ENCODE peak calls at places on chromosomes 6 and 20, in ten cellular contexts. N is heart left ventricle, O is mesothelial cell of epicardium, A is HFF-Myc, U is fibroblast of villous mesenchyme, J is right lobe of liver, Z is AG04450, G is heart right ventricle, M is cardiac fibroblast, C is B cell. S is an unnamed sample.
A peak's percentile ranks its signal among the peaks of the same experiment; 100 is the strongest.

GRCh38 chr20:23448167-23448566 is 4.5 kb downstream of the CST11 start:
- DNase-seq in U (no peak), Z (no peak), C (no peak), M (no peak), J (no peak), G (no peak), O (no peak), N (no peak), A (no peak), S (no peak)

GRCh38 chr6:134636221-134636830 is 313.6 kb downstream of the ALDH8A1 start:
- DNase-seq in N (no peak), M (no peak), G (no peak), J (no peak), O (no peak), Z (no peak), U (no peak), A (no peak), C (peak; percentile 64), S (no peak)

GRCh38 chr6:28816909-28817807 is 106.6 kb downstream of the TRIM27 start:
- DNase-seq in M (peak; percentile 92), U (peak; percentile 45), C (no peak), O (no peak), J (no peak), N (no peak), G (no peak), A (peak; percentile 70), Z (peak; percentile 38), S (no peak)

GRCh38 chr20:47303736-47304135 is 52.8 kb downstream of the ZMYND8 start:
- DNase-seq in M (no peak), G (no peak), O (no peak), A (no peak), U (peak; percentile 50), N (no peak), Z (no peak), C (no peak), J (no peak), S (no peak)

GRCh38 chr6:1068068-1068467 is 243.8 kb upstream of the FOXQ1 start:
- DNase-seq in U (no peak), J (no peak), N (no peak), A (no peak), O (no peak), Z (no peak), G (no peak), C (no peak), M (no peak), S (no peak)

GRCh38 chr6:7129784-7130569 is 22.2 kb downstream of the RREB1 start:
- DNase-seq in M (peak; percentile 66), G (no peak), A (no peak), C (no peak), U (peak; percentile 72), J (peak; percentile 86), O (no peak), N (no peak), Z (no peak), S (no peak)

GRCh38 chr6:63807056-63807455 is 171.5 kb downstream of the PHF3 start:
- DNase-seq in M (peak; percentile 53), J (no peak), Z (no peak), U (peak; percentile 92), C (no peak), N (no peak), G (no peak), O (no peak), A (peak; percentile 16), S (no peak)

GRCh38 chr6:5084787-5085637 is at the start of gene PPP1R3G:
- DNase-seq in N (peak; percentile 59), O (peak; percentile 56), G (peak; percentile 67), Z (no peak), J (peak; percentile 80), C (peak; percentile 47), M (peak; percentile 64), U (peak; percentile 79), A (no peak), S (peak; percentile 14)

GRCh38 chr6:26362093-26362835 is 2.7 kb upstream of the BTN3A2 start:
- DNase-seq in G (no peak), M (no peak), Z (no peak), J (no peak), U (no peak), C (no peak), O (no peak), N (no peak), A (no peak), S (no peak)

GRCh38 chr6:45946887-45947286 is 68.8 kb downstream of the CLIC5 start:
- DNase-seq in J (no peak), C (no peak), A (no peak), N (no peak), G (no peak), O (no peak), Z (no peak), M (peak; percentile 39), U (peak; percentile 25), S (no peak)

GRCh38 chr6:26103141-26103769 is 16.0 kb downstream of the HFE start:
- DNase-seq in N (no peak), C (no peak), A (no peak), O (no peak), M (peak; percentile 71), Z (no peak), G (no peak), J (no peak), U (peak; percentile 78), S (no peak)

GRCh38 chr6:132527791-132528190 is 10.3 kb upstream of the TAAR9 start:
- DNase-seq in U (peak; percentile 83), A (no peak), N (no peak), C (no peak), G (no peak), J (no peak), M (peak; percentile 59), O (no peak), Z (no peak), S (no peak)

GRCh38 chr6:118500130-118501015 is 47.7 kb upstream of the PLN start:
- DNase-seq in O (no peak), Z (no peak), U (peak; percentile 59), M (no peak), A (no peak), C (no peak), N (no peak), G (no peak), J (no peak), S (no peak)

GRCh38 chr20:420721-421574 is 12.8 kb downstream of the RBCK1 start:
- DNase-seq in N (no peak), M (no peak), C (peak; percentile 32), U (no peak), A (no peak), G (no peak), O (no peak), Z (no peak), J (no peak), S (no peak)

GRCh38 chr6:40874495-40874894 is 164.5 kb downstream of the UNC5CL start:
- DNase-seq in N (no peak), Z (no peak), A (no peak), G (no peak), C (no peak), M (no peak), O (no peak), U (no peak), J (no peak), S (no peak)
- TF ChIP-seq CTCF in N (no peak), Z (no peak), A (peak; percentile 14), G (no peak), C (no peak), M (no peak), O (no peak), U (no peak), J (no peak), S (no peak)

GRCh38 chr20:40667503-40667902 is 21.5 kb downstream of the MAFB start:
- DNase-seq in N (no peak), A (no peak), O (no peak), C (no peak), M (no peak), U (no peak), Z (no peak), J (no peak), G (no peak), S (no peak)

GRCh38 chr20:40668449-40669228 is 20.4 kb downstream of the MAFB start:
- DNase-seq in J (peak; percentile 89), N (no peak), C (no peak), M (no peak), G (no peak), U (peak; percentile 30), Z (no peak), O (no peak), A (no peak), S (no peak)

GRCh38 chr20:40669692-40670091 is 19.3 kb downstream of the MAFB start:
- DNase-seq in J (peak; percentile 84), C (no peak), G (peak; percentile 33), M (no peak), U (no peak), N (no peak), Z (no peak), O (no peak), A (no peak), S (no peak)

GRCh38 chr20:40672095-40672494 is 16.9 kb downstream of the MAFB start:
- DNase-seq in G (no peak), A (no peak), U (no peak), C (no peak), J (no peak), N (no peak), O (no peak), Z (no peak), M (no peak), S (no peak)

GRCh38 chr20:40670251-40670650 is 18.8 kb downstream of the MAFB start:
- DNase-seq in J (no peak), N (no peak), C (no peak), Z (no peak), U (no peak), A (no peak), O (no peak), G (no peak), M (no peak), S (no peak)
- TF ChIP-seq CTCF in J (no peak), N (no peak), C (no peak), Z (no peak), U (no peak), A (peak; percentile 14), O (no peak), G (no peak), M (no peak), S (no peak)

GRCh38 chr6:122286512-122286911 is 112.9 kb upstream of the HSF2 start:
- DNase-seq in U (peak; percentile 51), G (no peak), C (no peak), Z (no peak), J (no peak), N (no peak), M (peak; percentile 5), O (no peak), A (no peak), S (no peak)

GRCh38 chr6:122284848-122285247 is 114.6 kb upstream of the HSF2 start:
- DNase-seq in U (no peak), O (no peak), M (no peak), N (no peak), J (no peak), A (no peak), Z (no peak), G (no peak), C (no peak), S (no peak)

GRCh38 chr6:122285292-122285913 is 114.0 kb upstream of the HSF2 start:
- DNase-seq in N (no peak), C (no peak), G (no peak), M (no peak), U (peak; percentile 11), J (no peak), A (no peak), O (no peak), Z (no peak), S (no peak)

GRCh38 chr6:122289721-122290501 is 109.5 kb upstream of the HSF2 start:
- DNase-seq in G (no peak), O (no peak), U (peak; percentile 19), C (no peak), N (no peak), M (peak; percentile 6), Z (no peak), J (no peak), A (no peak), S (no peak)
- TF ChIP-seq CTCF in G (peak; percentile 46), O (no peak), U (peak; percentile 26), C (no peak), N (no peak), M (no peak), Z (peak; percentile 34), J (no peak), A (peak; percentile 9), S (peak; percentile 34)

GRCh38 chr20:61797200-61797599 is 268.5 kb downstream of the TAF4 start:
- DNase-seq in U (no peak), N (no peak), M (no peak), J (no peak), A (no peak), O (no peak), G (no peak), C (no peak), Z (no peak), S (no peak)
- TF ChIP-seq CTCF in U (no peak), N (no peak), M (no peak), J (no peak), A (no peak), O (no peak), G (no peak), C (no peak), Z (no peak), S (no peak)